ENCODE peak calls at places on chromosome 15, in eight cellular contexts. S is heart right ventricle; T is CD8-positive, alpha-beta memory T cell; R is COR-L47; C is aorta; U is NCI-H748 treated with DMSO at 0.1 percent for 48 hours; Z is iris pigment epithelial cell; X is NCI-H524 treated with DMSO at 0.1 percent for 48 hours. K is an unnamed sample.

GRCh38 chr15:44010114-44010513 is 183.3 kb downstream of the WDR76 start:
- DNase-seq in R (no peak), C (no peak), X (no peak), S (no peak), Z (peak), U (no peak), T (no peak), K (no peak)

GRCh38 chr15:29921130-29921601 is 98.9 kb upstream of the TJP1 start:
- DNase-seq in U (no peak), T (no peak), Z (no peak), R (no peak), C (no peak), S (no peak), X (no peak), K (no peak)

GRCh38 chr15:52080031-52080430 is 32.5 kb downstream of the BCL2L10 start:
- DNase-seq in C (no peak), X (no peak), S (no peak), Z (peak), U (no peak), R (no peak), T (no peak), K (no peak)

GRCh38 chr15:73987646-73988045 is 4.4 kb downstream of the STOML1 start:
- DNase-seq in Z (no peak), R (no peak), X (no peak), C (peak), T (no peak), U (no peak), S (no peak), K (no peak)

GRCh38 chr15:39140060-39140604 is 440.7 kb upstream of the THBS1 start:
- DNase-seq in C (no peak), R (no peak), Z (peak), T (no peak), U (no peak), X (no peak), S (no peak), K (no peak)

GRCh38 chr15:60507596-60508424 is 28.9 kb upstream of the ICE2 start:
- DNase-seq in R (peak), X (peak), Z (peak), S (no peak), C (no peak), T (peak), U (peak), K (peak)

GRCh38 chr15:84604804-84605203 is 4.0 kb downstream of the ZSCAN2 start:
- DNase-seq in X (no peak), Z (peak), C (no peak), T (no peak), R (no peak), S (no peak), U (no peak), K (no peak)

GRCh38 chr15:40047413-40048154 is 8.6 kb upstream of the SRP14 start:
- DNase-seq in X (no peak), S (peak), Z (peak), R (peak), C (no peak), T (peak), U (no peak), K (peak)

GRCh38 chr15:85545185-85545584 is 164.8 kb downstream of the AKAP13 start:
- DNase-seq in R (no peak), C (no peak), S (no peak), U (no peak), Z (peak), X (no peak), T (no peak), K (no peak)

GRCh38 chr15:61796056-61796455 is 264.2 kb downstream of the VPS13C start:
- DNase-seq in C (no peak), U (no peak), Z (peak), X (no peak), S (no peak), R (no peak), T (no peak), K (no peak)

GRCh38 chr15:56064152-56064551 is 70.7 kb upstream of the NEDD4 start:
- DNase-seq in U (no peak), C (no peak), Z (no peak), X (no peak), S (no peak), T (no peak), R (no peak), K (peak)

GRCh38 chr15:57010724-57011123 is 92.3 kb downstream of the TCF12 start:
- DNase-seq in U (no peak), X (no peak), C (no peak), S (no peak), T (no peak), R (no peak), Z (no peak), K (no peak)

GRCh38 chr15:70318996-70319465 is 221.3 kb upstream of the TLE3 start:
- DNase-seq in U (no peak), Z (peak), T (no peak), X (no peak), C (no peak), S (no peak), R (no peak), K (no peak)

GRCh38 chr15:78211189-78211921 is 23.0 kb downstream of the ACSBG1 start:
- DNase-seq in U (no peak), T (no peak), Z (no peak), S (no peak), X (no peak), R (no peak), C (no peak), K (no peak)

GRCh38 chr15:37245358-37245757 is 145.0 kb upstream of the MEIS2 start:
- DNase-seq in S (no peak), R (no peak), Z (no peak), X (no peak), U (no peak), T (no peak), C (no peak), K (no peak)

GRCh38 chr15:66401130-66402021 is 14.7 kb downstream of the MAP2K1 start:
- DNase-seq in T (no peak), R (no peak), C (no peak), S (no peak), U (no peak), X (no peak), Z (no peak), K (no peak)

GRCh38 chr15:92906563-92907081 is 6.5 kb downstream of the CHD2 start:
- DNase-seq in S (no peak), Z (peak), C (no peak), R (no peak), T (peak), X (no peak), U (no peak), K (no peak)

GRCh38 chr15:39332846-39333245 is 248.0 kb upstream of the THBS1 start:
- DNase-seq in Z (no peak), C (no peak), S (no peak), U (no peak), X (no peak), T (no peak), R (no peak), K (no peak)